ENCODE peak calls at places on chromosomes 5 and 9, in four cellular contexts. One of them, this sample, is unnamed.

GRCh38 chr9:131484051-131484445 is 18.7 kb upstream of the POMT1 start:
- DNase-seq in tibial nerve: no peak
- DNase-seq in cardiac fibroblast: no peak
- DNase-seq in fibroblast of pulmonary artery: no peak
- DNase-seq in this sample: no peak

GRCh38 chr5:91885291-91886265 is 502.5 kb upstream of the ARRDC3 start:
- DNase-seq in cardiac fibroblast: no peak
- DNase-seq in tibial nerve: no peak
- DNase-seq in fibroblast of pulmonary artery: no peak
- DNase-seq in this sample: no peak

GRCh38 chr5:90055831-90056328 is 353.7 kb downstream of the CETN3 start:
- DNase-seq in tibial nerve: no peak
- DNase-seq in fibroblast of pulmonary artery: peak
- DNase-seq in cardiac fibroblast: peak
- DNase-seq in this sample: peak

GRCh38 chr5:140262221-140262620 is 40.7 kb downstream of the PFDN1 start:
- DNase-seq in cardiac fibroblast: no peak
- DNase-seq in fibroblast of pulmonary artery: no peak
- DNase-seq in tibial nerve: no peak
- DNase-seq in this sample: no peak

GRCh38 chr5:30890377-30890776 is 303.1 kb upstream of the CDH6 start:
- DNase-seq in tibial nerve: no peak
- DNase-seq in cardiac fibroblast: no peak
- DNase-seq in fibroblast of pulmonary artery: no peak
- DNase-seq in this sample: no peak

GRCh38 chr5:16579142-16579541 is 37.7 kb downstream of the RETREG1 start:
- DNase-seq in tibial nerve: no peak
- DNase-seq in cardiac fibroblast: no peak
- DNase-seq in fibroblast of pulmonary artery: no peak
- DNase-seq in this sample: no peak

GRCh38 chr9:89781838-89782237 is 177.0 kb downstream of the GADD45G start:
- DNase-seq in cardiac fibroblast: no peak
- DNase-seq in fibroblast of pulmonary artery: no peak
- DNase-seq in tibial nerve: no peak
- DNase-seq in this sample: peak

GRCh38 chr5:172235132-172235780 is 41.3 kb downstream of the EFCAB9 start:
- DNase-seq in cardiac fibroblast: no peak
- DNase-seq in tibial nerve: no peak
- DNase-seq in fibroblast of pulmonary artery: peak
- DNase-seq in this sample: peak

GRCh38 chr5:59992206-59992605 is 98.7 kb upstream of the PDE4D start:
- DNase-seq in tibial nerve: no peak
- DNase-seq in cardiac fibroblast: no peak
- DNase-seq in fibroblast of pulmonary artery: no peak
- DNase-seq in this sample: no peak

GRCh38 chr5:8842906-8843590 is 702.8 kb downstream of the SEMA5A start:
- DNase-seq in tibial nerve: no peak
- DNase-seq in fibroblast of pulmonary artery: peak
- DNase-seq in cardiac fibroblast: peak
- DNase-seq in this sample: peak

GRCh38 chr5:98110791-98111190 is 662.7 kb upstream of the RGMB start:
- DNase-seq in fibroblast of pulmonary artery: no peak
- DNase-seq in cardiac fibroblast: no peak
- DNase-seq in tibial nerve: no peak
- DNase-seq in this sample: peak

GRCh38 chr5:154977409-154977808 is 36.1 kb upstream of the KIF4B start:
- DNase-seq in tibial nerve: no peak
- DNase-seq in cardiac fibroblast: peak
- DNase-seq in fibroblast of pulmonary artery: peak
- DNase-seq in this sample: peak

GRCh38 chr9:70352802-70353201 is 61.7 kb downstream of the KLF9 start:
- DNase-seq in tibial nerve: no peak
- DNase-seq in cardiac fibroblast: peak
- DNase-seq in fibroblast of pulmonary artery: peak
- DNase-seq in this sample: peak

GRCh38 chr9:109329274-109330258 is 8.7 kb upstream of the EPB41L4B start:
- DNase-seq in cardiac fibroblast: peak
- DNase-seq in tibial nerve: peak
- DNase-seq in fibroblast of pulmonary artery: peak
- DNase-seq in this sample: peak

GRCh38 chr9:129289883-129290282 is 111.8 kb upstream of the IER5L start:
- DNase-seq in fibroblast of pulmonary artery: no peak
- DNase-seq in tibial nerve: no peak
- DNase-seq in cardiac fibroblast: no peak
- DNase-seq in this sample: no peak

GRCh38 chr9:14380061-14380836 is 66.3 kb upstream of the NFIB start:
- DNase-seq in fibroblast of pulmonary artery: no peak
- DNase-seq in tibial nerve: no peak
- DNase-seq in cardiac fibroblast: no peak
- DNase-seq in this sample: no peak

GRCh38 chr5:110687485-110687884 is 39.0 kb downstream of the TMEM232 start:
- DNase-seq in fibroblast of pulmonary artery: no peak
- DNase-seq in tibial nerve: no peak
- DNase-seq in cardiac fibroblast: no peak
- DNase-seq in this sample: no peak

GRCh38 chr9:14822666-14823065 is 87.6 kb downstream of the FREM1 start:
- DNase-seq in cardiac fibroblast: no peak
- DNase-seq in fibroblast of pulmonary artery: no peak
- DNase-seq in tibial nerve: no peak
- DNase-seq in this sample: no peak

GRCh38 chr5:92560698-92561361 is 1020.2 kb downstream of the NR2F1-AS1 start:
- DNase-seq in cardiac fibroblast: peak
- DNase-seq in tibial nerve: no peak
- DNase-seq in fibroblast of pulmonary artery: peak
- DNase-seq in this sample: peak

GRCh38 chr9:65435464-65435863 is 150.5 kb upstream of the FOXD4L5 start:
- DNase-seq in tibial nerve: no peak
- DNase-seq in cardiac fibroblast: no peak
- DNase-seq in fibroblast of pulmonary artery: no peak
- DNase-seq in this sample: no peak

GRCh38 chr5:126358525-126358924 is 64.7 kb upstream of the GRAMD2B start:
- DNase-seq in cardiac fibroblast: no peak
- DNase-seq in fibroblast of pulmonary artery: no peak
- DNase-seq in tibial nerve: no peak
- DNase-seq in this sample: peak

DNA sequence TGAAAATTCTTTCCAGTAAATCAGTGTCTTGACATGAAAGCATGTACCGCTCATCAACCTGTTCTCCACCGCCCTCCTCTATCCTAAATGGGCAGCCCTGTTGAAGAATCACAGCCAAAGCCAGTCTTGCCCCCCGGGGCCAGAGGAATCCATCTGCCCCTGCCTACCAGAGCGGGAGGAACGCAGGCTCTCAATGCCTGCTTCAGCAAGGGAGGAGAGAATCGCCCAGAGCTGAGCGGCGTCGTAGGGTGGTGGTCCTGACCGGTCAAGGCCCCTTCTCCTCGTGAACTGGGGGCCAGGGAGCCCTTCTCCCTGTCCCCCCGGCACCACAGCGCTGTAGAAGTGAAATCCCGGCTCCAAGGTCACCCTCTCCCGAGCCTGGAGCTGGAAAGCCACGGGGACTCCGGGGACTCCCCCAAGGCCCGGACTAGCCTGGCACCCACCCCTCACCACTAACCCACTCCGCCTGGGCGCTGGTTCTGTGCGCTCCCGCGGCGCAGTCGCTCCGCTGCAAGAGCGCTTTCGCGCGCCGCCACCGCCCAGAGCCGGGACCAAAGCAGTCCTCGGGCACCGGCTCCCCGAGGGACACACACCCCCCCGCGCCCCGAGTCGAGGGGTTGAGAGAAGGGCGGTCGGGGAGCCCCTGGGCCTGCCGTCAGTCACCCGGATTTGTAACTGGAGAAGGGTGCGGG is 718 bp upstream of the TMEM215 start:
- DNase-seq in cardiac fibroblast: no peak
- DNase-seq in tibial nerve: no peak
- DNase-seq in fibroblast of pulmonary artery: no peak
- DNase-seq in this sample: no peak
- H3K4me3 ChIP-seq in cardiac fibroblast: no peak
- H3K4me3 ChIP-seq in tibial nerve: peak
- H3K4me3 ChIP-seq in fibroblast of pulmonary artery: no peak
- H3K4me3 ChIP-seq in this sample: no peak

DNA sequence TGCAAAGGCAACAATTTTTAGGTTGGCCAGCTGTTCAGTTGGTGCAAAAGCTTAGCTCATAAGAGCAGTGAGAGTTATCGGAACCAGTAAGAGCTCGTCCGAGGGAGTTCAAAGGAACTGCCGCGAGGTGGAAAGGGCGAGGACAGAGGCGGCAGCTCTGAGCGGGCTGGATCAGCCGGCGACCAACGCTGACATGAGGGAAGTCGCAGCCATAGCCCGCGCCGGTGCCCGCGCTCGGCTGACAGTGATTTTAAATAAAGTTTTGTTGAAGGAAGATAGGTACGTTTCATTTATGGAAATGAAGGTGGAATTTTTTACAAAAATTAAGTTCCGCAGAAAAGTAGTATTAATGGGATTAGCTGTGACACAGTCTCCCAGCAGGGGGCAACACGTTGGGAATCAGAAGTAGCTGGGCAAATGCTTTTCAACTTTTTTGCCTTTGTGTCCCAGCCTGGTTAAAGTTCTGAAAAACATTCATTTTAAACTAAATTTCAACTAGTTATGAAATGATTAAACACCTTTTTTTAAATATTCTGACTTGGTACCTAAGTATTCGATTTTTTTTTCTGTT is 43.2 kb downstream of the FBXO4 start:
- DNase-seq in tibial nerve: no peak
- DNase-seq in fibroblast of pulmonary artery: no peak
- DNase-seq in cardiac fibroblast: no peak
- DNase-seq in this sample: no peak
- TF ChIP-seq CTCF in tibial nerve: no peak
- TF ChIP-seq CTCF in fibroblast of pulmonary artery: peak
- TF ChIP-seq CTCF in cardiac fibroblast: peak
- TF ChIP-seq CTCF in this sample: peak

DNA sequence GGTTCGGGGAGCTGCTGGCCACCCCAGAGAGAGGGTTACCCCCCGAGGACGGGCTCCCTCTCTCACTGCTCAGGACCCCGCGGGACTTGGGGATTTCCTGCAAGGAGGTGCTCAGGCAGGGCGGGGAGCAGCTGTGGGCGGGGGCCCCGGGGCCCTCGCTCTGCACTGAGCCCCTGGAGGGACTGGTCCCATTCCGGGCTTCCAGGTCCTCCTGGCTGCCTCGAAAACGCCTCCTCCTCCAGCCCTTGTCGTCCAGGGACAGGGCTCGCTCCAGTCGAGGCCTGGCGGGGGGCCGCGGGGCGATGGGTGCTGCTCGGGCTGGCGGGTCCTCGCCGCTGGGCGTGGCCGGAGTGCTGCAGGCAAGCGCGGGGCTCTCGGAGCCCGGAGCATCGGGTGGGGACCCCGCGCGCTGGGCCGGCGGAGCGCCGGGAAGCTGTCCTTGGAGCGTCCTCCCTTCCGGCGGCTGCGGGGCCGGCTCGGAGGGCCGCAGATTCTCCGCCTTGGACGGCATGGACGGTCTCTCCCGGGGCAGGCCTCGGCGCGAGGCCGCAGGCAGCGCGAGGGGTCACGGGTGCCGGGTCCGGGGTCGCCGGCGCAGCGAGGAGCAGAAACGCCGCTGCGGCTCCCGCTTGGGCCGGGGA is 616 bp downstream of the INPP5E start:
- DNase-seq in tibial nerve: no peak
- DNase-seq in cardiac fibroblast: peak
- DNase-seq in fibroblast of pulmonary artery: peak
- DNase-seq in this sample: no peak
- H3K4me3 ChIP-seq in tibial nerve: peak
- H3K4me3 ChIP-seq in cardiac fibroblast: peak
- H3K4me3 ChIP-seq in fibroblast of pulmonary artery: peak
- H3K4me3 ChIP-seq in this sample: peak

GRCh38 chr5:151225071-151225470 is 1.2 kb upstream of the CCDC69 start:
- DNase-seq in tibial nerve: no peak
- DNase-seq in cardiac fibroblast: no peak
- DNase-seq in fibroblast of pulmonary artery: no peak
- DNase-seq in this sample: no peak

GRCh38 chr5:151222769-151223446 is 984 bp downstream of the CCDC69 start:
- DNase-seq in tibial nerve: no peak
- DNase-seq in fibroblast of pulmonary artery: no peak
- DNase-seq in cardiac fibroblast: no peak
- DNase-seq in this sample: no peak

GRCh38 chr5:151224372-151224771 is 480 bp upstream of the CCDC69 start:
- DNase-seq in fibroblast of pulmonary artery: no peak
- DNase-seq in cardiac fibroblast: no peak
- DNase-seq in tibial nerve: no peak
- DNase-seq in this sample: no peak

GRCh38 chr5:151222054-151222768 is 1.7 kb downstream of the CCDC69 start:
- DNase-seq in cardiac fibroblast: no peak
- DNase-seq in fibroblast of pulmonary artery: no peak
- DNase-seq in tibial nerve: no peak
- DNase-seq in this sample: no peak

GRCh38 chr5:151223447-151224264 is at the start of gene CCDC69:
- DNase-seq in cardiac fibroblast: peak
- DNase-seq in fibroblast of pulmonary artery: peak
- DNase-seq in tibial nerve: peak
- DNase-seq in this sample: peak
- TF ChIP-seq CTCF in cardiac fibroblast: peak
- TF ChIP-seq CTCF in fibroblast of pulmonary artery: peak
- TF ChIP-seq CTCF in tibial nerve: peak
- TF ChIP-seq CTCF in this sample: peak

DNA sequence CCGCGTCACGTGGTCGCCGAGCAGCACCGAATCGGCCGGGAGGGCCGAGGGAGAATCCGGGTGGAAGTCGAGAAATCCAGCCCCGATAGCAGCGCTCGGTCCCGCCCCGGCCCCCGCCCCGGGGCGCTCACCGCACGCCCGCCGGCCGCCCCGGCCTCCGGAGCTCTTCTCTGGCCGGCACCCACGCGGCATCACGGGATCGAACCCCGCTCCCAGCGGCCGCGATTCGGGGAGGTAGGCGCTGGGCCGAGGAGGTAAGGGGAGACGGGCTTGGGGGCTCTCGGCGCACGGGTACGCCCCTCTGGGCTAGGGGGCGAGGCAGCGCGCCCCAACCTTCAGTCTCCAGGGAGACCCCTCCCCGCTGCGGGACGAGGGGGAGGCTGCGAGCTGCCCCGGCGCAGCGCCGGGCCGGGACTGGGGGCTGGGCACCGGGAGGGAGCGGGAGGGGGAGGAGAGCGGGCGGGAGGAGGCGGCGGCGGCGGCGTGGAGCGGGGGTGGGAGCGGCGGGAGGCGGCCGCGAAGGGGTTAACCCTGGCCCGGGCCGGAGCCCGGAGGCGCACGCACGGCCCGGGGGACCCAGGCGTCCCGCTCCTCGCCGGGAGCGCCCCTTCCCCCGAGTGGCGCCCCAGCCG is 22.0 kb upstream of the NDST1 start:
- DNase-seq in fibroblast of pulmonary artery: peak
- DNase-seq in tibial nerve: peak
- DNase-seq in cardiac fibroblast: no peak
- DNase-seq in this sample: peak
- H3K4me3 ChIP-seq in fibroblast of pulmonary artery: peak
- H3K4me3 ChIP-seq in tibial nerve: peak
- H3K4me3 ChIP-seq in cardiac fibroblast: peak
- H3K4me3 ChIP-seq in this sample: peak

GRCh38 chr9:126661521-126662251 is 48.0 kb downstream of the LMX1B start:
- DNase-seq in tibial nerve: no peak
- DNase-seq in fibroblast of pulmonary artery: peak
- DNase-seq in cardiac fibroblast: peak
- DNase-seq in this sample: no peak
- TF ChIP-seq CTCF in tibial nerve: no peak
- TF ChIP-seq CTCF in fibroblast of pulmonary artery: no peak
- TF ChIP-seq CTCF in cardiac fibroblast: no peak
- TF ChIP-seq CTCF in this sample: no peak

This sample was measured in fibroblast of mammary gland.